ENCODE peak calls at places on chromosome 15, in four cellular contexts. O, F, J and W are unnamed samples.

GRCh38 chr15:62066663-62067447 is at the start of gene C2CD4A:
- DNase-seq in F (peak), O (peak), J (peak), W (peak)

GRCh38 chr15:62021991-62022600 is 38.2 kb downstream of the VPS13C start:
- DNase-seq in O (no peak), J (no peak), F (no peak), W (no peak)

GRCh38 chr15:29623240-29623639 is 199.0 kb downstream of the TJP1 start:
- DNase-seq in J (no peak), F (no peak), O (no peak), W (no peak)

GRCh38 chr15:60745469-60745971 is 266.6 kb upstream of the ICE2 start:
- DNase-seq in F (peak), J (no peak), O (no peak), W (no peak)

GRCh38 chr15:40498418-40498817 is 27.6 kb downstream of the CHST14 start:
- DNase-seq in O (no peak), J (no peak), F (no peak), W (no peak)

GRCh38 chr15:94912760-94913159 is 681.4 kb downstream of the MCTP2 start:
- DNase-seq in O (no peak), J (no peak), F (no peak), W (no peak)

GRCh38 chr15:35737521-35737920 is 191.6 kb upstream of the DPH6 start:
- DNase-seq in F (no peak), O (no peak), J (no peak), W (no peak)

GRCh38 chr15:94225616-94226015 is 5.7 kb upstream of the MCTP2 start:
- DNase-seq in F (no peak), J (no peak), O (no peak), W (no peak)

GRCh38 chr15:74173545-74174215 is at the start of gene ISLR:
- DNase-seq in O (no peak), J (no peak), F (peak), W (no peak)

GRCh38 chr15:89034305-89034704 is 54.0 kb upstream of the ABHD2 start:
- DNase-seq in O (no peak), F (no peak), J (no peak), W (no peak)

GRCh38 chr15:44296625-44297524 is 8.4 kb downstream of the GOLM2 start:
- DNase-seq in J (no peak), F (no peak), O (no peak), W (no peak)

GRCh38 chr15:31481157-31481556 is 154.5 kb downstream of the KLF13 start:
- DNase-seq in O (no peak), F (no peak), J (no peak), W (no peak)

GRCh38 chr15:31477851-31478250 is 151.2 kb downstream of the KLF13 start:
- DNase-seq in F (no peak), J (no peak), O (no peak), W (no peak)

GRCh38 chr15:31482122-31482922 is 155.7 kb downstream of the KLF13 start:
- DNase-seq in J (no peak), O (no peak), F (no peak), W (no peak)

GRCh38 chr15:31478781-31479221 is 152.2 kb downstream of the KLF13 start:
- DNase-seq in O (no peak), F (no peak), J (no peak), W (no peak)

DNA sequence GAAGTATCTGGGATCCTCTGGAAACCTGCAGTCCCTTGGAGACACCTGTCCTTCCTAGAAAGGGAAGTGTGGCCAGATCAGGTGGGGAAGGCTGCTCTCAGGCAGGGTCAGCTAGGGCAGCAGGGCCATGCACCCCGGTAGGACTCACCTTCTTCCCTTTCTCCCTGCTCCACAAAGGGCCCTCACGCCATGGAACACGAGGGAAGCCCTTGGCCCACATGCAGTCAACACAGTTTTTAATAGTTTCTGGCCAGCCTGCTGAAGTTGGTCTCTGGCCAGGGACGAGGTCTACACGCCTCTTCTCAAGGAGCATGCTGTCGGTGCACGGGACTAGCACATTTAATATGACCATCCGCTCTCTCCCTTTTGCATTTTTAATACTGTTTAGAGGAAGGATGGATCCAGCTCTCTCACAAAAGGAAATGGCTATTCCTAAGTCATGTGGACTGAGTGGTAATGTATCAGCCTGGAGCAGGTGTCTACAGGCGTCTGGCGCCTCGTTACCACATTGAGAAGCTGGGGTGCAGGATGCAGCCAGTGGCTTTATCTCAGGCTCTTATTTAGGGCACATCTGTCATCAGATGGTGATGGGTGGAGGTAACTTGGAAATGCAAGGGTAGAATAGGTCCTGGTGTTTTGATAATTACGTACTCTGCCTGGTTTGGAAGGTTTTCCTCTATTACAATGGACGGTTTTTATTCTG is 153.9 kb downstream of the KLF13 start:
- DNase-seq in J (peak), O (no peak), F (no peak), W (no peak)
- H3K27ac ChIP-seq in J (no peak), O (no peak), F (no peak), W (no peak)

GRCh38 chr15:101694261-101694660 is 30.0 kb downstream of the TARS3 start:
- DNase-seq in O (no peak), J (no peak), F (no peak), W (no peak)
- H3K27ac ChIP-seq in O (no peak), J (no peak), F (no peak), W (no peak)

DNA sequence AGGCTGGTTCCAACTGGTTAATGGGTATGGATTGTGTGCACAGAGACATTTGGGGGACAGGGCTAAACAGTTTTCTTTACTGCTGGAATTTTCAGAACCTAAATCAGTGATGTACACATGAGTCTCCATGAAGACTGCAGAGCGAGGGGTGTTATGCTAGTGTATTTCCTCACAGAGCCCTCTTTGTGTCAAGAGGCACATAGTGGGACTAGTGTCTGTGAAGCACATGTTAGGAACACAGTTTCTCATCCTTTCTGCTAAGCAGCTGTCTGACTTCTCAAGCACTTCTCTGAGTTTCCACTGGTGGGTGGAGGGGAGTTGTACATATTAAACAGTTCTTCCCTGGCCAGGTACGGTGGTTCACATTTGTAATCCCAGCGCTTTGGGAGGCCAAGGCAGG is 9.4 kb upstream of the STARD5 start:
- DNase-seq in F (no peak), O (no peak), J (no peak), W (no peak)
- H3K27ac ChIP-seq in F (no peak), O (no peak), J (no peak), W (no peak)

DNA sequence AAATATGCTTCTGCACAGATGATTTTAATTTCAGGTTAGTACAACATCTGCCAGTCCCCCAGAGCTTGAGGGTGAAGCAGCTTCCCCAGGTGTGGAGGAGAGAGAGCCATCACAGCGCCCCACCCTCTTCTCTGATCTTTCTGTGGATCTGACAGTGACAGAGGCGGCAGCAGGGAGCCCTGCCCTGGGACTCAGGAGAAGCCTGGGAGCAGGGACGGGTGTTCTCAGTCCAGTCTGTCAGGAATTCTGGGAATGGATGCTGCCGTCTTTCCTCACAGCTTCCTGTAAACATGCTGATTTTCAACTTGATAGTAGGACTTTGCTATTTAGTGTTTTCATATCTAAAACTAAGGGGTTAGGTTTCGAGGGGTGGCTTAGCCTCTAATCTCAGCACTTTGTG is 11.4 kb upstream of the RAB8B start:
- DNase-seq in O (no peak), F (no peak), J (no peak), W (no peak)
- H3K27ac ChIP-seq in O (no peak), F (no peak), J (no peak), W (no peak)

GRCh38 chr15:83282141-83282540 is 2.3 kb downstream of the BNC1 start:
- DNase-seq in J (no peak), O (no peak), F (no peak), W (no peak)
- H3K27ac ChIP-seq in J (no peak), O (no peak), F (no peak), W (no peak)

GRCh38 chr15:57477736-57478522 is 101.6 kb downstream of the CGNL1 start:
- DNase-seq in F (no peak), J (no peak), O (no peak), W (no peak)
- H3K27ac ChIP-seq in F (peak), J (no peak), O (no peak), W (no peak)

GRCh38 chr15:96354731-96355560 is 24.4 kb downstream of the NR2F2 start:
- DNase-seq in F (no peak), O (no peak), J (no peak), W (no peak)
- H3K27ac ChIP-seq in F (peak), O (no peak), J (no peak), W (no peak)